ENCODE peak calls at places on chromosomes 2 and 18, in four cellular contexts. N, A, S and C are unnamed samples.

GRCh38 chr2:157427003-157427921 is 16.6 kb downstream of the CYTIP start:
- DNase-seq in A (no peak), N (no peak), S (no peak), C (no peak)

GRCh38 chr2:68292108-68292710 is 27.5 kb downstream of the CNRIP1 start:
- DNase-seq in A (peak; percentile 11), S (no peak), N (peak; percentile 6), C (no peak)

GRCh38 chr2:240480834-240481623 is 45.6 kb downstream of the GPC1 start:
- DNase-seq in S (no peak), A (no peak), N (no peak), C (no peak)

GRCh38 chr2:58569460-58570185 is 328.5 kb upstream of the FANCL start:
- DNase-seq in N (no peak), A (no peak), S (no peak), C (no peak)

GRCh38 chr18:79938196-79938595 is 13.3 kb downstream of the SLC66A2 start:
- DNase-seq in S (peak; percentile 40), N (no peak), A (no peak), C (no peak)

GRCh38 chr2:116645155-116645554 is 1169.3 kb upstream of the DDX18 start:
- DNase-seq in N (no peak), A (no peak), S (no peak), C (no peak)

GRCh38 chr2:30155202-30155601 is 8.4 kb downstream of the YPEL5 start:
- DNase-seq in A (no peak), N (no peak), S (no peak), C (no peak)

GRCh38 chr2:134839649-134840048 is 1.2 kb downstream of the ACMSD start:
- DNase-seq in S (no peak), N (no peak), A (no peak), C (no peak)

GRCh38 chr2:230411484-230412368 is 4.3 kb upstream of the SP100 start:
- DNase-seq in S (peak; percentile 69), N (peak; percentile 37), A (peak; percentile 53), C (no peak)

GRCh38 chr18:31478688-31479087 is 19.3 kb upstream of the DSG2 start:
- DNase-seq in S (no peak), A (no peak), N (no peak), C (no peak)

GRCh38 chr2:64707276-64707675 is 53.6 kb upstream of the SERTAD2 start:
- DNase-seq in A (no peak), N (no peak), S (no peak), C (no peak)

GRCh38 chr2:113602869-113603466 is 24.1 kb upstream of the RABL2A start:
- DNase-seq in S (no peak), A (no peak), N (no peak), C (no peak)

GRCh38 chr2:149401007-149401406 is 70.6 kb downstream of the LYPD6 start:
- DNase-seq in S (no peak), N (no peak), A (peak; percentile 32), C (no peak)

GRCh38 chr2:177325554-177325953 is 61.0 kb upstream of the NFE2L2 start:
- DNase-seq in A (no peak), N (no peak), S (no peak), C (no peak)

GRCh38 chr2:27489498-27490397 is at the start of gene IFT172:
- DNase-seq in N (peak; percentile 90), S (peak; percentile 100), A (peak; percentile 98), C (peak; percentile 54)

GRCh38 chr2:235328991-235329390 is 164.9 kb upstream of the AGAP1 start:
- DNase-seq in N (no peak), S (no peak), A (no peak), C (no peak)